ENCODE peak calls at places on chromosomes 7 and 10, in six cellular contexts. B is neuronal stem cell, R is H9, M is H1, P is mesenchymal stem cell, W is trophoblast cell. T is an unnamed sample.

GRCh38 chr7:44058759-44059218 is 6.6 kb downstream of the PGAM2 start:
- DNase-seq in M (no peak), P (no peak), R (no peak), W (no peak), B (no peak), T (no peak)

GRCh38 chr7:23893942-23894890 is 184.2 kb downstream of the STK31 start:
- DNase-seq in B (no peak), M (no peak), R (no peak), W (no peak), P (peak; percentile 84), T (no peak)

GRCh38 chr10:63458177-63458576 is 7.6 kb downstream of the JMJD1C start:
- DNase-seq in W (no peak), R (no peak), B (no peak), P (no peak), M (no peak), T (no peak)

GRCh38 chr7:114944742-114945625 is 23.1 kb downstream of the MDFIC start:
- DNase-seq in P (peak; percentile 90), R (peak; percentile 34), B (peak; percentile 3), W (no peak), M (no peak), T (peak; percentile 94)

GRCh38 chr7:86939197-86939814 is 120.1 kb downstream of the ELAPOR2 start:
- DNase-seq in R (peak; percentile 36), B (peak; percentile 69), M (no peak), P (peak; percentile 74), W (peak; percentile 73), T (peak; percentile 60)

GRCh38 chr7:14748461-14748860 is 154.1 kb downstream of the DGKB start:
- DNase-seq in P (peak; percentile 81), B (no peak), R (no peak), W (no peak), M (no peak), T (peak; percentile 77)

GRCh38 chr10:107740962-107741690 is 576.6 kb upstream of the SORCS1 start:
- DNase-seq in P (peak; percentile 32), B (no peak), R (no peak), M (no peak), W (no peak), T (peak; percentile 13)

GRCh38 chr10:26215923-26216576 is 524 bp upstream of the GAD2 start:
- DNase-seq in W (peak; percentile 16), P (no peak), R (peak; percentile 82), M (no peak), B (peak; percentile 62), T (no peak)

GRCh38 chr10:380313-380955 is 245.2 kb downstream of the ZMYND11 start:
- DNase-seq in B (no peak), R (no peak), P (no peak), W (no peak), M (no peak), T (peak; percentile 19)

GRCh38 chr10:99926925-99927718 is 82.6 kb downstream of the DNMBP start:
- DNase-seq in M (no peak), W (no peak), R (no peak), P (peak; percentile 73), B (no peak), T (peak; percentile 66)

GRCh38 chr10:124709862-124710261 is 34.3 kb downstream of the FAM53B start:
- DNase-seq in B (no peak), P (no peak), R (no peak), W (no peak), M (no peak), T (no peak)

DNA sequence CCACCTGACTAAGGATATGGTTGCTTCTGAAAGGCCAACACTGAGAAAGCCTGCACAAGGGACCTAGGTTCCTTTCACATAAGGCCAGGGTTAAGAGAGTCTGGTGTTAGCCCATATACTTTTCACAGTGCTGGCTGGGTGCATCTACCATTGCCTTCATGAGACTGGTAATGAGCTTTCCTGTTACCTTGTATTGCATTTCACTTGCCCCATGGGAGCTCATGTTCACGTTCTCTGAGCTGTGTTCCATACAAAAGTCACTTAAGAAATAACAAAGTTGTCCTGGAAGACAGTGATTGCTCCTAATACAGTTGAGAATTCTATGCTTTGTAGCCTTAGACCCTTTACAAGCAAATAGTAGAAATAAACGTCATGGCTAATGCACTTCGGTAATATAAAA is 337.8 kb upstream of the TEX47 start:
- DNase-seq in R (no peak), M (no peak), W (no peak), P (no peak), B (no peak), T (no peak)
- H4K91ac ChIP-seq in R (no peak overlapping the region), M (no peak overlapping the region), W (no peak overlapping the region), P (no peak overlapping the region), B (no peak overlapping the region), T (no peak overlapping the region)

DNA sequence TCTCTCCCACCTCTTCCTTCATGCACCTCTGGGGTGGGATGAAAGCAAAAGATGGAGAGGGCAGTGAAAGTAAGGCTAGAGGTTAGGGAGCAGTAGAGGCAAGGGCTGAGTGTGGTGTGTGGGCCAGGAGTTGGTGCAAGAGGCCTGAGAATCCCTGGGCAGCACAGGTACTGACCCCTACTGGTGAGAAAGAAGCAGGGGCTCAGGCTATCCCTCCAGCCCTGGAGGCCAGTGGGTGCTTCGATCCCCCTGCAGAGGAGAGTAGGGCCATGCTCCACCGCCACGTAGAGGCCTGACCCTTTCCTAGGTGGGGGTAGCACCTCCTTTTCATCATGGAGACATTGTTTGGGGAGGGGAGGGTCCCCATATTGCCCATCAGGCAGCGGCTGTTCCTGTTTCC is 9.8 kb downstream of the CDHR1 start:
- DNase-seq in R (peak; percentile 67), P (no peak), M (no peak), B (no peak), W (no peak), T (no peak)
- H4K91ac ChIP-seq in R (no peak overlapping the region), P (no peak overlapping the region), M (no peak overlapping the region), B (no peak overlapping the region), W (no peak overlapping the region), T (no peak overlapping the region)

DNA sequence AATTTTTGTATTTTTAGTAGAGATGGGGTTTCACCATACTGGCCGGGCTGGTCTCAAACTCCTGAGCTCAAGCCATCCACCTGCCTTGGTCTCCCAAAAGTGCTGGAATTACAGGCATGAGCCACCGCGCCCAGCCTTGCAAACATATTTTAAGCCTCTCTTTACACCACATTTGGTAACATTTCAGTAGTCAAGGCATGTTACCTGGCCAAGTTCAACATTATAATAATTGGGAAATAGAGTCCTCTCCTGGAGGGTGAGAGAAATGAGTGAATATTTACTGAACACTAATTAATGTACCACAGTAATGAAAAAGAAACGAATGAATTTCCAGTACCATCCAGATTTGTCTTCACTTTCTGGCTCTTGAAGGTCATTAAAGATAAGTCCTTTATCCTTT is 10.0 kb upstream of the CNOT4 start:
- DNase-seq in P (no peak), W (no peak), M (no peak), B (no peak), R (no peak), T (no peak)
- H4K91ac ChIP-seq in P (no peak overlapping the region), W (no peak overlapping the region), M (no peak overlapping the region), B (no peak overlapping the region), R (no peak overlapping the region), T (no peak overlapping the region)

GRCh38 chr10:76408646-76409045 is 977.2 kb downstream of the LRMDA start:
- DNase-seq in R (no peak), M (no peak), P (peak; percentile 79), B (no peak), W (no peak), T (no peak)
- H4K91ac ChIP-seq in R (no peak overlapping the region), M (no peak overlapping the region), P (no peak overlapping the region), B (no peak overlapping the region), W (no peak overlapping the region), T (no peak overlapping the region)

GRCh38 chr7:55618913-55619312 is 46.6 kb upstream of the VOPP1 start:
- DNase-seq in R (no peak), B (no peak), W (no peak), M (no peak), P (no peak), T (no peak)

GRCh38 chr7:55629051-55629677 is 56.9 kb upstream of the VOPP1 start:
- DNase-seq in P (no peak), M (no peak), R (no peak), B (no peak), W (no peak), T (no peak)

GRCh38 chr7:55622241-55622835 is 50.0 kb upstream of the VOPP1 start:
- DNase-seq in W (no peak), P (no peak), M (no peak), B (no peak), R (no peak), T (no peak)

GRCh38 chr7:55623617-55624016 is 51.3 kb upstream of the VOPP1 start:
- DNase-seq in R (no peak), W (no peak), M (no peak), P (no peak), B (no peak), T (no peak)

DNA sequence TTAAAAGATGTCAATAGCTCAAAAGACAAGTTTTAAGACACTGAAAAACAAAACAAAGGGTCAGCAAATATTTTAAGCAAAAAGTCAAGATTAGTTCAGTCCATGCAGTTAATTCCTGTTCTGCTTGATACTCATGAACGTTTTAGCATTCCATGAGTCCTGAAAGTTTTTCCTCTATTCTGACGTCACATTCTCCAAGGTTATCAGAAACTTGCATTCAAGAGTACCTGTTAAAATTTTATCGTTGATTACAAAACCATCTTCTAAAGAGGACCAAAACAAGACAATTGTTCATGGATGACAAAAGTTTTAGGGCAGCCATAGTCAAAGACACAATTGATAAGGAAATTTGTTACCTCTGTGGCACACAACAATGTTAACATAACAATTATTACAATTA is 52.5 kb upstream of the VOPP1 start:
- DNase-seq in P (no peak), R (no peak), B (no peak), M (no peak), W (no peak), T (no peak)
- H4K91ac ChIP-seq in P (no peak overlapping the region), R (no peak overlapping the region), B (no peak overlapping the region), M (no peak overlapping the region), W (no peak overlapping the region), T (no peak overlapping the region)

DNA sequence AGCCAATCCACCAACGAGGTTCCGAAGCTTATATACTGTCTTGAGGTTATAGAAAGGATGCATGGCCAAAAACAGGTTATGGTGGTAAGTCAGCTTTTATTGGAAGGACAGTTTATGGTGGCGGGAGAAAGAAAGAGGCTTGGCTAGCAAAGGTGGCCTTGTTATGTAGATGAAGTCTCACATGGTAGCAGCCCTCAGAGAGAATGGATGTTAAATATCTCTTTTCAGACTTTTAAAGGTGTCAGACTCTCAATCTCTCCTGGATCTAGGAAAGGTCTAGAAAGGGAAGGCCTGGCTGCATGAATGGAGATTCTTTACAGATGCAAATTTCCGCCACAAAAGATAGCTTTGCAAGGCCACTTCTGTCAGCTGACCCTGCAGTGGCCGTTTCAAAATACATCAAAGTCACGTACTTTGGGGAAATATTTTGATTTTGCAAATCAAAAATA is 333.8 kb downstream of the GALNT17 start:
- DNase-seq in B (no peak), M (no peak), W (no peak), R (peak; percentile 58), P (no peak), T (no peak)
- H4K91ac ChIP-seq in B (no peak overlapping the region), M (peak overlapping the region; percentile 84), W (no peak overlapping the region), R (no peak overlapping the region), P (no peak overlapping the region), T (no peak overlapping the region)